ENCODE peak calls at places on chromosome 13, in six cellular contexts. One of them, this sample, is unnamed. For H3K27me3, the result is how much of the 10 kb centered on the place peaks cover.

GRCh38 chr13:23871616-23872220 is 17.5 kb downstream of the MIPEP start:
- DNase-seq in Peyer's patch: no peak
- DNase-seq in heart left ventricle: no peak
- DNase-seq in tibial nerve: no peak
- DNase-seq in uterus: no peak
- DNase-seq in upper lobe of left lung: no peak
- DNase-seq in this sample: no peak

GRCh38 chr13:81318231-81319019 is 977.5 kb upstream of the SPRY2 start:
- DNase-seq in Peyer's patch: no peak
- DNase-seq in heart left ventricle: no peak
- DNase-seq in tibial nerve: no peak
- DNase-seq in uterus: no peak
- DNase-seq in upper lobe of left lung: no peak
- DNase-seq in this sample: no peak

GRCh38 chr13:53250272-53250875 is 221.8 kb downstream of the OLFM4 start:
- DNase-seq in Peyer's patch: no peak
- DNase-seq in heart left ventricle: no peak
- DNase-seq in tibial nerve: no peak
- DNase-seq in uterus: no peak
- DNase-seq in upper lobe of left lung: no peak
- DNase-seq in this sample: peak

GRCh38 chr13:87120476-87120875 is 550.7 kb upstream of the SLITRK5 start:
- DNase-seq in Peyer's patch: no peak
- DNase-seq in heart left ventricle: no peak
- DNase-seq in tibial nerve: no peak
- DNase-seq in uterus: no peak
- DNase-seq in upper lobe of left lung: no peak
- DNase-seq in this sample: no peak

GRCh38 chr13:99743079-99743478 is 228.5 kb downstream of the ZIC5 start:
- DNase-seq in Peyer's patch: no peak
- DNase-seq in heart left ventricle: no peak
- DNase-seq in tibial nerve: no peak
- DNase-seq in uterus: no peak
- DNase-seq in upper lobe of left lung: no peak
- DNase-seq in this sample: no peak

GRCh38 chr13:76016799-76017198 is 380.7 kb downstream of the LMO7 start:
- DNase-seq in Peyer's patch: peak
- DNase-seq in heart left ventricle: no peak
- DNase-seq in tibial nerve: no peak
- DNase-seq in uterus: no peak
- DNase-seq in upper lobe of left lung: no peak
- DNase-seq in this sample: peak

GRCh38 chr13:73933795-73934194 is 200.4 kb downstream of the KLF12 start:
- DNase-seq in Peyer's patch: no peak
- DNase-seq in heart left ventricle: no peak
- DNase-seq in tibial nerve: no peak
- DNase-seq in uterus: no peak
- DNase-seq in upper lobe of left lung: no peak
- DNase-seq in this sample: no peak

GRCh38 chr13:20721454-20722357 is 18.2 kb downstream of the IL17D start:
- DNase-seq in Peyer's patch: no peak
- DNase-seq in heart left ventricle: peak
- DNase-seq in tibial nerve: no peak
- DNase-seq in uterus: peak
- DNase-seq in upper lobe of left lung: peak
- DNase-seq in this sample: peak

GRCh38 chr13:20828540-20829364 is 55.0 kb upstream of the EEF1AKMT1 start:
- DNase-seq in Peyer's patch: no peak
- DNase-seq in heart left ventricle: no peak
- DNase-seq in tibial nerve: no peak
- DNase-seq in uterus: no peak
- DNase-seq in upper lobe of left lung: no peak
- DNase-seq in this sample: peak

GRCh38 chr13:21297452-21297851 is 121.0 kb downstream of the MRPL57 start:
- DNase-seq in Peyer's patch: no peak
- DNase-seq in heart left ventricle: no peak
- DNase-seq in tibial nerve: no peak
- DNase-seq in uterus: no peak
- DNase-seq in upper lobe of left lung: no peak
- DNase-seq in this sample: no peak

GRCh38 chr13:96817336-96817941 is 176.8 kb downstream of the OXGR1 start:
- DNase-seq in Peyer's patch: no peak
- DNase-seq in heart left ventricle: no peak
- DNase-seq in tibial nerve: no peak
- DNase-seq in uterus: no peak
- DNase-seq in upper lobe of left lung: no peak
- DNase-seq in this sample: no peak

GRCh38 chr13:87887459-87888123 is 216.4 kb downstream of the SLITRK5 start:
- DNase-seq in Peyer's patch: no peak
- DNase-seq in heart left ventricle: no peak
- DNase-seq in tibial nerve: no peak
- DNase-seq in uterus: no peak
- DNase-seq in upper lobe of left lung: no peak
- DNase-seq in this sample: no peak

GRCh38 chr13:25463496-25463895 is 91.7 kb downstream of the ATP8A2 start:
- DNase-seq in Peyer's patch: no peak
- DNase-seq in heart left ventricle: no peak
- DNase-seq in tibial nerve: no peak
- DNase-seq in uterus: no peak
- DNase-seq in upper lobe of left lung: no peak
- DNase-seq in this sample: no peak

GRCh38 chr13:21902709-21903098 is 231.8 kb downstream of the FGF9 start:
- DNase-seq in Peyer's patch: no peak
- DNase-seq in heart left ventricle: no peak
- DNase-seq in tibial nerve: no peak
- DNase-seq in uterus: no peak
- DNase-seq in upper lobe of left lung: no peak
- DNase-seq in this sample: no peak

GRCh38 chr13:75458696-75459422 is 23.1 kb downstream of the TBC1D4 start:
- DNase-seq in Peyer's patch: no peak
- DNase-seq in heart left ventricle: peak
- DNase-seq in tibial nerve: no peak
- DNase-seq in uterus: no peak
- DNase-seq in upper lobe of left lung: no peak
- DNase-seq in this sample: peak

GRCh38 chr13:25943666-25944065 is 108.2 kb downstream of the SHISA2 start:
- DNase-seq in Peyer's patch: no peak
- DNase-seq in heart left ventricle: no peak
- DNase-seq in tibial nerve: no peak
- DNase-seq in uterus: no peak
- DNase-seq in upper lobe of left lung: no peak
- DNase-seq in this sample: no peak

GRCh38 chr13:29746167-29746677 is 104.2 kb downstream of the UBL3 start:
- DNase-seq in Peyer's patch: no peak
- DNase-seq in heart left ventricle: no peak
- DNase-seq in tibial nerve: no peak
- DNase-seq in uterus: no peak
- DNase-seq in upper lobe of left lung: no peak
- DNase-seq in this sample: no peak

DNA sequence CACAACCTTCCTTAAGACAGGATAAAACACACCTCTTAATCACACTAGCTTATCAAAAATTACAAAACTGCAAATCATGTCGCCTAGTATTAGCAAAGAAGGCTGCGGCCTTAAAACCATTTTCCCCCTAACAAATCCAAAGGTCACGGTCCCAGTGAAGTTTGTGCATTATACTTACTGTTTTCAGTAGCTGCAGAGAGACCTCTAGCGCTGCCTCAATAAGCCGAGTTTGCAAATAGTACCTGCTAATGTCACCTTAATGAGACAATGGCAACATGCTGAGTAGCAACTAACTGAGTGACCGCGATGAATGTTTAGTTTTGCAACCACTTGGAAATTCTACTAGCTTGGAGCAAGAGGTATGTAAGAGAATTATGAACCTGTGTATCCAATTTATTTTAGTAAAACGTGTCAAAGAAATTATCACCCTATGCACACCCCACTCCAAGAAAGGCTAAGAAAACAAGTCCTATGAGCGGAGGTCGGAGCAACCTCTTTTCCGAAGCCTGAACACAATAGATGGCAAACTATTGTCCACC is 1.2 kb downstream of the KPNA3 start:
- DNase-seq in Peyer's patch: peak
- DNase-seq in heart left ventricle: no peak
- DNase-seq in tibial nerve: no peak
- DNase-seq in uterus: no peak
- DNase-seq in upper lobe of left lung: no peak
- DNase-seq in this sample: peak
- TF ChIP-seq CTCF in Peyer's patch: no peak
- TF ChIP-seq CTCF in heart left ventricle: no peak
- TF ChIP-seq CTCF in tibial nerve: no peak
- TF ChIP-seq CTCF in uterus: no peak
- TF ChIP-seq CTCF in upper lobe of left lung: no peak
- TF ChIP-seq CTCF in this sample: no peak

DNA sequence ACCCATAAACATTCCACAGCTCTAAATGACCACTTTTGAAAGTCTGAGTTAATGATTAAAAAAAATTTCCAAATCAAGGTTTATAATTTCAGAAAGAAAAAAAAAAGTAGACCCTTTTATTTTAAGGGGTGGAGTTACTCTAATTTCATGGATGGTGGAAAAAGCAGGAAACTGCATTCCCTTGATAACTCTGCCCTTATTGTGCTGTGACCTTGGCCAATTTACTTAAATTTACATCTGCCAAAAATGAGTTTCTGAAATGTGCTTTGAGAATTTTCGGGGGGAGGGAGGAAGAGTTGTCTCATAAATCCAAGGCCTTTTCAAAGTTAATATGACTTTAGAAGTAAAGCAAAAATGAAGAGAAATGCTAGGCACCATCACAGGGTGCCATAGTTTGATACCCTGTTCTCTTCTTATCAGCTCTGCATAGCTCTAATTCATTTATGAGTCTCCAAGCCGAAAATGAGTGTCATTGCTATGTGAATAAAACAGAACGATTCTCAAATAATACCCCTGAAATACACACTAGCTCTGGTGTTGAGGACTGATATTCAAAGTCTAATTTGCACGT is 367.0 kb downstream of the DACH1 start:
- DNase-seq in Peyer's patch: no peak
- DNase-seq in heart left ventricle: no peak
- DNase-seq in tibial nerve: no peak
- DNase-seq in uterus: no peak
- DNase-seq in upper lobe of left lung: no peak
- DNase-seq in this sample: no peak
- H3K27me3 ChIP-seq in Peyer's patch: under half
- H3K27me3 ChIP-seq in heart left ventricle: under half
- H3K27me3 ChIP-seq in tibial nerve: under half
- H3K27me3 ChIP-seq in uterus: under half
- H3K27me3 ChIP-seq in upper lobe of left lung: under half
- H3K27me3 ChIP-seq in this sample: under half

GRCh38 chr13:108919036-108919907 is 289.9 kb downstream of the MYO16 start:
- DNase-seq in Peyer's patch: no peak
- DNase-seq in heart left ventricle: no peak
- DNase-seq in tibial nerve: no peak
- DNase-seq in uterus: no peak
- DNase-seq in upper lobe of left lung: no peak
- DNase-seq in this sample: no peak

GRCh38 chr13:108915095-108915633 is 285.8 kb downstream of the MYO16 start:
- DNase-seq in Peyer's patch: no peak
- DNase-seq in heart left ventricle: no peak
- DNase-seq in tibial nerve: no peak
- DNase-seq in uterus: no peak
- DNase-seq in upper lobe of left lung: no peak
- DNase-seq in this sample: no peak

GRCh38 chr13:108911807-108912206 is 282.4 kb downstream of the MYO16 start:
- DNase-seq in Peyer's patch: no peak
- DNase-seq in heart left ventricle: no peak
- DNase-seq in tibial nerve: no peak
- DNase-seq in uterus: no peak
- DNase-seq in upper lobe of left lung: no peak
- DNase-seq in this sample: no peak

GRCh38 chr13:108917581-108917980 is 288.2 kb downstream of the MYO16 start:
- DNase-seq in Peyer's patch: no peak
- DNase-seq in heart left ventricle: no peak
- DNase-seq in tibial nerve: no peak
- DNase-seq in uterus: no peak
- DNase-seq in upper lobe of left lung: no peak
- DNase-seq in this sample: no peak

DNA sequence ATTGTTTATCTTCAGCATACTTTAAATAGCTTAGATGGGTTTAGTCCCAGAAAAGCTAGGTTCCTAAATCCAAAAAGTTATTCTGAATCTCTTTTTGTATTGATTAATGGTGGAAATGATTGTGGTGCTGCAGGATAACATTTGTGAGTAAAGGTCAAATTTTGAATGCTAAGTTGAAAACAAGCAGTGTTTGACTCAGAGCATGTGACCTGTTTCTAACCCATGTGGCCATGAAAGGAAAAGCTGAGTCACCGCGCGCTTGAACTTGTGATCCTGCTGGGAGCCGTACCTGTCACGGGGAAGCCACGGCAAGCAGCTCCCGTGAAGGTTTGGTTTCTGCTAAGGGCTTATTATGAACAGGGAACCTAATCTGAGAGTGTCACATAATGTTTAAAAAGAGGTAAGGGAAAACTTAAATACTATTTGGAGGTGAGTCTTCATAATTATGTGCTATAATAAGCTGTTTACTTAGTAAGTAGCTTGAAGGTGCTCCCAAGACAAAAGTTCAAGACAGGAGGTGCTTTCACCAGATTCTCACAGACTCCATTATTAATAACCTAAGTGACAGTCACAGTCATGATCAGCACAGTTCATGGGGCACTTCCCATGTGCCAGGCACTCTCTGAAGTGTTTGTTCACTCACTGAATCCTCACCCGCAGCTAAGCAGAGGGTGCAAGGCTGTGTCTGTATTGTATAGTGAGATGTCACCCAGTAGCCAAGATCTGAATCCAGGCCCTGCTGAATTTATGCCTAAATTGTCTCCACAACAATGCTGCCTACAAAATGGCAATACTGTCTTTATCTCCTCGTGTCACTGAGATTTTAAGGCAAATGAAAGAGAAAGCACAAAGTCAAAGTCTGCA is 286.5 kb downstream of the MYO16 start:
- DNase-seq in Peyer's patch: peak
- DNase-seq in heart left ventricle: peak
- DNase-seq in tibial nerve: peak
- DNase-seq in uterus: peak
- DNase-seq in upper lobe of left lung: no peak
- DNase-seq in this sample: peak
- TF ChIP-seq POLR2A in Peyer's patch: no peak
- TF ChIP-seq POLR2A in heart left ventricle: no peak
- TF ChIP-seq POLR2A in tibial nerve: no peak
- TF ChIP-seq POLR2A in uterus: no peak
- TF ChIP-seq POLR2A in upper lobe of left lung: no peak
- TF ChIP-seq POLR2A in this sample: no peak

GRCh38 chr13:45511310-45512147 is 46.8 kb downstream of the COG3 start:
- DNase-seq in Peyer's patch: peak
- DNase-seq in heart left ventricle: no peak
- DNase-seq in tibial nerve: no peak
- DNase-seq in uterus: no peak
- DNase-seq in upper lobe of left lung: no peak
- DNase-seq in this sample: peak
- TF ChIP-seq CTCF in Peyer's patch: peak
- TF ChIP-seq CTCF in heart left ventricle: peak
- TF ChIP-seq CTCF in tibial nerve: peak
- TF ChIP-seq CTCF in uterus: peak
- TF ChIP-seq CTCF in upper lobe of left lung: peak
- TF ChIP-seq CTCF in this sample: peak